ENCODE peak calls at places on chromosomes 7 and 10, in five cellular contexts. One of them, this sample, is unnamed. For H3K9me3, the result is how much of the 10 kb centered on the place peaks cover.

GRCh38 chr10:34967411-34967880 is 122.7 kb downstream of the CUL2 start:
- DNase-seq in PC-3: no peak
- DNase-seq in heart left ventricle: peak
- DNase-seq in CD8-positive, alpha-beta memory T cell: no peak
- DNase-seq in small intestine: no peak
- DNase-seq in this sample: no peak

GRCh38 chr7:50595538-50596102 is 30.4 kb upstream of the DDC start:
- DNase-seq in PC-3: peak
- DNase-seq in heart left ventricle: no peak
- DNase-seq in CD8-positive, alpha-beta memory T cell: no peak
- DNase-seq in small intestine: peak
- DNase-seq in this sample: peak

GRCh38 chr7:80905334-80905733 is 13.5 kb downstream of the SEMA3C start:
- DNase-seq in PC-3: no peak
- DNase-seq in heart left ventricle: no peak
- DNase-seq in CD8-positive, alpha-beta memory T cell: no peak
- DNase-seq in small intestine: no peak
- DNase-seq in this sample: no peak

GRCh38 chr7:88429382-88429781 is 122.7 kb upstream of the STEAP4 start:
- DNase-seq in PC-3: peak
- DNase-seq in heart left ventricle: no peak
- DNase-seq in CD8-positive, alpha-beta memory T cell: no peak
- DNase-seq in small intestine: no peak
- DNase-seq in this sample: no peak

GRCh38 chr10:35352508-35352907 is 16.2 kb downstream of the CCNY start:
- DNase-seq in PC-3: no peak
- DNase-seq in heart left ventricle: no peak
- DNase-seq in CD8-positive, alpha-beta memory T cell: no peak
- DNase-seq in small intestine: peak
- DNase-seq in this sample: no peak

GRCh38 chr7:149883049-149883439 is 9.3 kb downstream of the ATP6V0E2 start:
- DNase-seq in PC-3: no peak
- DNase-seq in heart left ventricle: peak
- DNase-seq in CD8-positive, alpha-beta memory T cell: no peak
- DNase-seq in small intestine: no peak
- DNase-seq in this sample: no peak

GRCh38 chr10:97553575-97554100 is 18.9 kb upstream of the ANKRD2 start:
- DNase-seq in PC-3: peak
- DNase-seq in heart left ventricle: peak
- DNase-seq in CD8-positive, alpha-beta memory T cell: peak
- DNase-seq in small intestine: peak
- DNase-seq in this sample: peak

GRCh38 chr10:57815926-57816325 is 451.8 kb downstream of the IPMK start:
- DNase-seq in PC-3: peak
- DNase-seq in heart left ventricle: no peak
- DNase-seq in CD8-positive, alpha-beta memory T cell: no peak
- DNase-seq in small intestine: no peak
- DNase-seq in this sample: no peak

GRCh38 chr10:95457319-95457886 is 103.8 kb downstream of the SORBS1 start:
- DNase-seq in PC-3: peak
- DNase-seq in heart left ventricle: no peak
- DNase-seq in CD8-positive, alpha-beta memory T cell: no peak
- DNase-seq in small intestine: no peak
- DNase-seq in this sample: no peak

GRCh38 chr10:70492786-70493659 is 14.5 kb downstream of the PALD1 start:
- DNase-seq in PC-3: peak
- DNase-seq in heart left ventricle: no peak
- DNase-seq in CD8-positive, alpha-beta memory T cell: no peak
- DNase-seq in small intestine: no peak
- DNase-seq in this sample: no peak

GRCh38 chr10:69800109-69800508 is 1.6 kb upstream of the COL13A1 start:
- DNase-seq in PC-3: peak
- DNase-seq in heart left ventricle: peak
- DNase-seq in CD8-positive, alpha-beta memory T cell: no peak
- DNase-seq in small intestine: peak
- DNase-seq in this sample: no peak

GRCh38 chr10:93412801-93413200 is 69.3 kb downstream of the MYOF start:
- DNase-seq in PC-3: no peak
- DNase-seq in heart left ventricle: no peak
- DNase-seq in CD8-positive, alpha-beta memory T cell: no peak
- DNase-seq in small intestine: no peak
- DNase-seq in this sample: no peak

GRCh38 chr10:124734311-124735166 is 9.6 kb downstream of the FAM53B start:
- DNase-seq in PC-3: no peak
- DNase-seq in heart left ventricle: no peak
- DNase-seq in CD8-positive, alpha-beta memory T cell: no peak
- DNase-seq in small intestine: no peak
- DNase-seq in this sample: no peak

GRCh38 chr7:20193242-20193777 is 23.9 kb downstream of the MACC1 start:
- DNase-seq in PC-3: no peak
- DNase-seq in heart left ventricle: no peak
- DNase-seq in CD8-positive, alpha-beta memory T cell: no peak
- DNase-seq in small intestine: no peak
- DNase-seq in this sample: no peak

GRCh38 chr10:103147645-103148044 is 45.4 kb downstream of the NT5C2 start:
- DNase-seq in PC-3: no peak
- DNase-seq in heart left ventricle: no peak
- DNase-seq in CD8-positive, alpha-beta memory T cell: no peak
- DNase-seq in small intestine: no peak
- DNase-seq in this sample: no peak

GRCh38 chr10:33009244-33010131 is 51.5 kb upstream of the ITGB1 start:
- DNase-seq in PC-3: no peak
- DNase-seq in heart left ventricle: no peak
- DNase-seq in CD8-positive, alpha-beta memory T cell: no peak
- DNase-seq in small intestine: no peak
- DNase-seq in this sample: no peak

GRCh38 chr7:33423646-33424020 is 294.3 kb downstream of the BBS9 start:
- DNase-seq in PC-3: peak
- DNase-seq in heart left ventricle: no peak
- DNase-seq in CD8-positive, alpha-beta memory T cell: no peak
- DNase-seq in small intestine: peak
- DNase-seq in this sample: no peak

GRCh38 chr7:30546596-30546995 is 42.0 kb upstream of the GGCT start:
- DNase-seq in PC-3: no peak
- DNase-seq in heart left ventricle: no peak
- DNase-seq in CD8-positive, alpha-beta memory T cell: no peak
- DNase-seq in small intestine: no peak
- DNase-seq in this sample: no peak

GRCh38 chr7:45124351-45124750 is 12.9 kb upstream of the TBRG4 start:
- DNase-seq in PC-3: no peak
- DNase-seq in heart left ventricle: no peak
- DNase-seq in CD8-positive, alpha-beta memory T cell: no peak
- DNase-seq in small intestine: no peak
- DNase-seq in this sample: no peak

GRCh38 chr10:13659887-13660544 is 73.3 kb downstream of the PRPF18 start:
- DNase-seq in PC-3: peak
- DNase-seq in heart left ventricle: peak
- DNase-seq in CD8-positive, alpha-beta memory T cell: peak
- DNase-seq in small intestine: peak
- DNase-seq in this sample: peak

GRCh38 chr7:42671627-42672026 is 240.2 kb downstream of the C7orf25 start:
- DNase-seq in PC-3: peak
- DNase-seq in heart left ventricle: no peak
- DNase-seq in CD8-positive, alpha-beta memory T cell: no peak
- DNase-seq in small intestine: no peak
- DNase-seq in this sample: no peak

GRCh38 chr7:117010375-117011133 is 57.3 kb downstream of the ST7 start:
- DNase-seq in PC-3: peak
- DNase-seq in heart left ventricle: no peak
- DNase-seq in CD8-positive, alpha-beta memory T cell: no peak
- DNase-seq in small intestine: no peak
- DNase-seq in this sample: no peak

GRCh38 chr10:15200626-15201025 is 32.1 kb upstream of the NMT2 start:
- DNase-seq in PC-3: peak
- DNase-seq in heart left ventricle: no peak
- DNase-seq in CD8-positive, alpha-beta memory T cell: no peak
- DNase-seq in small intestine: peak
- DNase-seq in this sample: no peak

GRCh38 chr7:42843209-42843800 is 68.6 kb downstream of the C7orf25 start:
- DNase-seq in PC-3: peak
- DNase-seq in heart left ventricle: peak
- DNase-seq in CD8-positive, alpha-beta memory T cell: no peak
- DNase-seq in small intestine: peak
- DNase-seq in this sample: no peak

GRCh38 chr7:30893357-30893756 is 18.3 kb upstream of the AQP1 start:
- DNase-seq in PC-3: no peak
- DNase-seq in heart left ventricle: peak
- DNase-seq in CD8-positive, alpha-beta memory T cell: no peak
- DNase-seq in small intestine: no peak
- DNase-seq in this sample: no peak

GRCh38 chr7:133358728-133359127 is 105.8 kb downstream of the EXOC4 start:
- DNase-seq in PC-3: no peak
- DNase-seq in heart left ventricle: no peak
- DNase-seq in CD8-positive, alpha-beta memory T cell: no peak
- DNase-seq in small intestine: no peak
- DNase-seq in this sample: no peak

GRCh38 chr7:56062382-56062781 is 1.7 kb upstream of the SUMF2 start:
- DNase-seq in PC-3: peak
- DNase-seq in heart left ventricle: no peak
- DNase-seq in CD8-positive, alpha-beta memory T cell: no peak
- DNase-seq in small intestine: no peak
- DNase-seq in this sample: no peak

GRCh38 chr7:121313793-121314676 is 14.8 kb upstream of the WNT16 start:
- DNase-seq in PC-3: no peak
- DNase-seq in heart left ventricle: no peak
- DNase-seq in CD8-positive, alpha-beta memory T cell: no peak
- DNase-seq in small intestine: peak
- DNase-seq in this sample: no peak

GRCh38 chr7:44276571-44277101 is 48.8 kb downstream of the CAMK2B start:
- DNase-seq in PC-3: no peak
- DNase-seq in heart left ventricle: no peak
- DNase-seq in CD8-positive, alpha-beta memory T cell: no peak
- DNase-seq in small intestine: no peak
- DNase-seq in this sample: no peak

GRCh38 chr7:92584953-92585352 is 5.2 kb downstream of the FAM133B start:
- DNase-seq in PC-3: peak
- DNase-seq in heart left ventricle: no peak
- DNase-seq in CD8-positive, alpha-beta memory T cell: no peak
- DNase-seq in small intestine: no peak
- DNase-seq in this sample: peak

GRCh38 chr10:127888526-127889312 is 4.0 kb downstream of the CLRN3 start:
- DNase-seq in PC-3: no peak
- DNase-seq in heart left ventricle: no peak
- DNase-seq in CD8-positive, alpha-beta memory T cell: no peak
- DNase-seq in small intestine: peak
- DNase-seq in this sample: no peak

GRCh38 chr10:70378122-70378521 is 4.3 kb downstream of the LRRC20 start:
- DNase-seq in PC-3: peak
- DNase-seq in heart left ventricle: no peak
- DNase-seq in CD8-positive, alpha-beta memory T cell: no peak
- DNase-seq in small intestine: peak
- DNase-seq in this sample: no peak

GRCh38 chr7:38382627-38383026 is 109.2 kb upstream of the TARP start:
- DNase-seq in PC-3: peak
- DNase-seq in heart left ventricle: no peak
- DNase-seq in CD8-positive, alpha-beta memory T cell: no peak
- DNase-seq in small intestine: no peak
- DNase-seq in this sample: no peak

GRCh38 chr10:63866075-63866746 is 345.0 kb downstream of the REEP3 start:
- DNase-seq in PC-3: peak
- DNase-seq in heart left ventricle: peak
- DNase-seq in CD8-positive, alpha-beta memory T cell: peak
- DNase-seq in small intestine: peak
- DNase-seq in this sample: no peak

DNA sequence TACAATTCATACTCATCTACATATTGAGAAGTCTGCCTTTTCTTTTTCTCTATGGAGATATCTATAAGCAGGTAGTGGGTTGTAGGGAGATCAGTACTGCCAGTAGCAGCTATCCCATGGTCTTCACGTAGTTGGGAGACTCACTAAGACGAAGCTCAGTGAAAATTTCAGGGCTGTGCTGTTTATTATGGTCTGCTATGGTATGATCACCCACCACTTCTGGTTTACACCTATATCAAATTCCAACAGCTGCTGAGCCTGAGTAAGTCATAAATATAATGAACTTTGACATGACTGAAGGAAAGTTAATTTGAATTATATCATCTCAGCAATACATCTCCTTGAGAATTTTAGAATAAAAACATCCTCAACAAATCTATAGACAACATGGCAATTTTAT is 741.7 kb downstream of the GRM8 start:
- DNase-seq in PC-3: no peak
- DNase-seq in heart left ventricle: no peak
- DNase-seq in CD8-positive, alpha-beta memory T cell: no peak
- DNase-seq in small intestine: no peak
- DNase-seq in this sample: no peak
- H3K9me3 ChIP-seq in PC-3: under half
- H3K9me3 ChIP-seq in heart left ventricle: under half
- H3K9me3 ChIP-seq in CD8-positive, alpha-beta memory T cell: under half
- H3K9me3 ChIP-seq in small intestine: under half
- H3K9me3 ChIP-seq in this sample: under half

DNA sequence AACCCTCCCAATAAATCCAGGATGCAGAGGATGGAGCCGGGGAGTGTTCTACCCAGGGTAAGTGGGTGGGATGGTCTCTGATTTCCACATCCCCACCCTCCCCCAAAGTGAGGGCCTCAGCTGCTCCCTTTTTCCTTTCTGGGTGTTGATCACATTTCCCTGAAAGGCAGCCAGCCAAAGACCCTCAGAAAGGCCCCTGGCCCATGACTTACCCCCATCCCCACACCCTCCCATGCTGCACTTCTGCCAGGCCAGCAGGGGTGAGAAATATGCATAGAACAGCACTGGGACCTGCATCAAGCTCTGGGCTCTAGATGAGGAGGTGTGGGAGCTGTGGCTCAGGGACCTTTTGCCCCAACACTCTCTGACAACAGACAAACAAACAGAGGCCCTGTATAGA is 927.3 kb upstream of the ZNF722 start:
- DNase-seq in PC-3: no peak
- DNase-seq in heart left ventricle: no peak
- DNase-seq in CD8-positive, alpha-beta memory T cell: no peak
- DNase-seq in small intestine: no peak
- DNase-seq in this sample: no peak
- H3K9me3 ChIP-seq in PC-3: under half
- H3K9me3 ChIP-seq in heart left ventricle: under half
- H3K9me3 ChIP-seq in CD8-positive, alpha-beta memory T cell: under half
- H3K9me3 ChIP-seq in small intestine: under half
- H3K9me3 ChIP-seq in this sample: under half

DNA sequence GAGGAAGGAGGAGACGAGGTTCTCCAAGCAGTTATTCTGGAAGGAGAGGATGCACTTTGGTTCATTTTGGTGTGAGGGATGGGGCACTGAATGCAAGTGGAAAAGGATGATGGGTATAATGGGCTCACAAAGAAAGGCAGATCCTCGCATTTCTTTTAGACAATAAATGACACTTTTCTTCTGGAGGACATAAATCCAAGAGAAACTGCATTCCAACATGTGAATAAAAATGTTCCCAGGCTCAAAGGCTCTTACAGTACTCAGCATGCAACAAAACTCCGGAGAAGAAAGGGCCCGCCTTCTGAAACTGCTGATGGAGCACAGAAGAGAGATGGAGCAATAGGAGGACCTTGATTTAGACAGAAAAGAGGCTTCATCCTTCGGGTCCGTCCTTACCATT is 538.2 kb upstream of the DPP6 start:
- DNase-seq in PC-3: no peak
- DNase-seq in heart left ventricle: no peak
- DNase-seq in CD8-positive, alpha-beta memory T cell: no peak
- DNase-seq in small intestine: no peak
- DNase-seq in this sample: no peak
- H3K9me3 ChIP-seq in PC-3: under half
- H3K9me3 ChIP-seq in heart left ventricle: under half
- H3K9me3 ChIP-seq in CD8-positive, alpha-beta memory T cell: under half
- H3K9me3 ChIP-seq in small intestine: under half
- H3K9me3 ChIP-seq in this sample: under half

GRCh38 chr7:158327571-158328180 is 259.9 kb downstream of the PTPRN2 start:
- DNase-seq in PC-3: no peak
- DNase-seq in heart left ventricle: no peak
- DNase-seq in CD8-positive, alpha-beta memory T cell: no peak
- DNase-seq in small intestine: no peak
- DNase-seq in this sample: no peak
- H3K9me3 ChIP-seq in PC-3: under half
- H3K9me3 ChIP-seq in heart left ventricle: under half
- H3K9me3 ChIP-seq in CD8-positive, alpha-beta memory T cell: under half
- H3K9me3 ChIP-seq in small intestine: under half
- H3K9me3 ChIP-seq in this sample: under half